ENCODE peak calls at places on chromosomes 16 and 17, in eight cellular contexts. W is stimulated activated effector memory CD8-positive, alpha-beta T cell treated with anti-CD3 and anti-CD28 coated beads, Interleukin-12 subunit alpha, Interleukin-12 subunit beta, amount 100 ng/mL, for 72 hours; S is mucosa of descending colon; Y is globus pallidus; M is GM12892; J is mesenchymal stem cell; O is iris pigment epithelial cell; U is A549. I is an unnamed sample.

GRCh38 chr17:4548721-4549531 is 6.3 kb downstream of the MYBBP1A start:
- DNase-seq in W (no peak), S (peak), Y (no peak), M (no peak), J (no peak), O (no peak), U (no peak), I (no peak)

GRCh38 chr17:66354981-66355380 is 52.6 kb downstream of the PRKCA start:
- DNase-seq in W (no peak), S (no peak), Y (no peak), M (no peak), J (peak), O (peak), U (no peak), I (no peak)

GRCh38 chr17:2924211-2924610 is 128.0 kb downstream of the RAP1GAP2 start:
- DNase-seq in W (no peak), S (no peak), Y (no peak), M (no peak), J (no peak), O (peak), U (no peak), I (no peak)

GRCh38 chr17:29032067-29032551 is 10.8 kb upstream of the PIPOX start:
- DNase-seq in W (no peak), S (no peak), Y (no peak), M (no peak), J (no peak), O (no peak), U (no peak), I (no peak)

GRCh38 chr17:3916013-3916696 is at the start of gene P2RX1:
- DNase-seq in W (no peak), S (peak), Y (no peak), M (no peak), J (no peak), O (no peak), U (no peak), I (no peak)

GRCh38 chr17:75632863-75633483 is at the start of gene SMIM5:
- DNase-seq in W (peak), S (peak), Y (peak), M (peak), J (peak), O (peak), U (peak), I (peak)

GRCh38 chr17:71632328-71632727 is 488.5 kb upstream of the SOX9 start:
- DNase-seq in W (no peak), S (no peak), Y (no peak), M (no peak), J (peak), O (peak), U (peak), I (no peak)

GRCh38 chr17:41474863-41475262 is 6.1 kb downstream of the KRT35 start:
- DNase-seq in W (no peak), S (no peak), Y (no peak), M (no peak), J (no peak), O (no peak), U (no peak), I (no peak)

GRCh38 chr17:28643979-28644781 is 778 bp downstream of the BLTP2 start:
- DNase-seq in W (peak), S (peak), Y (peak), M (peak), J (peak), O (peak), U (peak), I (peak)

GRCh38 chr17:280901-281300 is 71.7 kb downstream of the RPH3AL start:
- DNase-seq in W (no peak), S (no peak), Y (no peak), M (no peak), J (no peak), O (no peak), U (no peak), I (no peak)

GRCh38 chr16:49529646-49530045 is 156.0 kb downstream of the C16orf78 start:
- DNase-seq in W (no peak), S (no peak), Y (no peak), M (no peak), J (no peak), O (no peak), U (no peak), I (no peak)

GRCh38 chr17:2706911-2707510 is 4.6 kb downstream of the CLUH start:
- DNase-seq in W (no peak), S (peak), Y (no peak), M (no peak), J (no peak), O (no peak), U (no peak), I (no peak)

GRCh38 chr16:15682105-15682570 is 32.1 kb downstream of the NDE1 start:
- DNase-seq in W (no peak), S (no peak), Y (peak), M (no peak), J (peak), O (peak), U (peak), I (no peak)

GRCh38 chr17:57388326-57388725 is 132.0 kb downstream of the MSI2 start:
- DNase-seq in W (no peak), S (no peak), Y (no peak), M (no peak), J (no peak), O (no peak), U (no peak), I (no peak)

GRCh38 chr16:5188318-5189025 is 90.9 kb upstream of the EEF2KMT start:
- DNase-seq in W (no peak), S (no peak), Y (no peak), M (no peak), J (no peak), O (no peak), U (no peak), I (no peak)

GRCh38 chr16:67150058-67150832 is 553 bp downstream of the B3GNT9 start:
- DNase-seq in W (peak), S (no peak), Y (no peak), M (peak), J (peak), O (peak), U (peak), I (peak)

GRCh38 chr17:47999612-48000011 is 28.7 kb downstream of the CDK5RAP3 start:
- DNase-seq in W (no peak), S (no peak), Y (no peak), M (no peak), J (peak), O (no peak), U (peak), I (no peak)

GRCh38 chr17:43945074-43945824 is 3.0 kb upstream of the PPY start:
- DNase-seq in W (no peak), S (no peak), Y (no peak), M (no peak), J (peak), O (no peak), U (no peak), I (no peak)

GRCh38 chr16:48499822-48500440 is 110.0 kb downstream of the N4BP1 start:
- DNase-seq in W (no peak), S (no peak), Y (peak), M (no peak), J (peak), O (peak), U (peak), I (no peak)

GRCh38 chr17:80798595-80799552 is 192.8 kb upstream of the CHMP6 start:
- DNase-seq in W (no peak), S (no peak), Y (no peak), M (no peak), J (no peak), O (no peak), U (no peak), I (no peak)

GRCh38 chr16:89599451-89599858 is 14.0 kb upstream of the DPEP1 start:
- DNase-seq in W (no peak), S (peak), Y (no peak), M (no peak), J (no peak), O (no peak), U (peak), I (no peak)

GRCh38 chr16:50741225-50741807 is 570 bp upstream of the CYLD start:
- DNase-seq in W (no peak), S (peak), Y (no peak), M (no peak), J (no peak), O (no peak), U (peak), I (no peak)

I was measured in 8988T.